ENCODE peak calls at places on chromosomes 7 and 10, in five cellular contexts. W is ascending aorta, N is upper lobe of right lung, Q is BE2C, I is aorta. G is an unnamed sample. For H3K4me1 and H3K36me3, the result is how much of the 10 kb centered on the place peaks cover.

GRCh38 chr10:33005322-33006282 is 47.6 kb upstream of the ITGB1 start:
- DNase-seq in W (peak), N (peak), Q (peak), I (peak), G (peak)

GRCh38 chr10:132696728-132697567 is 89.0 kb downstream of the NKX6-2 start:
- DNase-seq in W (peak), N (peak), Q (no peak), I (peak), G (peak)

GRCh38 chr7:17774248-17774647 is 166.0 kb downstream of the SNX13 start:
- DNase-seq in W (no peak), N (no peak), Q (no peak), I (no peak), G (no peak)

GRCh38 chr7:97179454-97180104 is 62.1 kb downstream of the SDHAF3 start:
- DNase-seq in W (no peak), N (no peak), Q (peak), I (peak), G (no peak)

GRCh38 chr7:90894122-90894521 is 298.0 kb downstream of the CDK14 start:
- DNase-seq in W (no peak), N (no peak), Q (no peak), I (no peak), G (no peak)

GRCh38 chr10:117429644-117430043 is 54.4 kb upstream of the PDZD8 start:
- DNase-seq in W (no peak), N (no peak), Q (no peak), I (no peak), G (no peak)

GRCh38 chr10:48495282-48496045 is 109.4 kb downstream of the ARHGAP22 start:
- DNase-seq in W (peak), N (no peak), Q (no peak), I (no peak), G (peak)

GRCh38 chr7:86955895-86956503 is 103.5 kb downstream of the ELAPOR2 start:
- DNase-seq in W (no peak), N (no peak), Q (no peak), I (no peak), G (no peak)

GRCh38 chr10:90960355-90960814 is 39.5 kb upstream of the ANKRD1 start:
- DNase-seq in W (peak), N (no peak), Q (peak), I (no peak), G (no peak)

GRCh38 chr7:64300641-64301405 is 12.9 kb upstream of the ZNF736 start:
- DNase-seq in W (no peak), N (no peak), Q (no peak), I (no peak), G (no peak)

GRCh38 chr7:68371985-68372384 is 1226.3 kb upstream of the AUTS2 start:
- DNase-seq in W (no peak), N (no peak), Q (no peak), I (no peak), G (no peak)

GRCh38 chr10:121684276-121684675 is 86.0 kb upstream of the FGFR2 start:
- DNase-seq in W (no peak), N (no peak), Q (no peak), I (no peak), G (no peak)

GRCh38 chr10:78617633-78618032 is 451.1 kb upstream of the ZMIZ1 start:
- DNase-seq in W (peak), N (no peak), Q (no peak), I (no peak), G (no peak)

GRCh38 chr7:159114981-159115380 is 29.7 kb downstream of the VIPR2 start:
- DNase-seq in W (peak), N (peak), Q (no peak), I (no peak), G (peak)

GRCh38 chr10:102994551-102995295 is 76.6 kb downstream of the CNNM2 start:
- DNase-seq in W (no peak), N (no peak), Q (no peak), I (no peak), G (no peak)

GRCh38 chr7:110573862-110574528 is 516.9 kb upstream of the LRRN3 start:
- DNase-seq in W (no peak), N (no peak), Q (no peak), I (no peak), G (no peak)

GRCh38 chr7:36119005-36119711 is 33.9 kb upstream of the EEPD1 start:
- DNase-seq in W (no peak), N (no peak), Q (no peak), I (no peak), G (no peak)

GRCh38 chr7:139626817-139627216 is 103.3 kb downstream of the CLEC2L start:
- DNase-seq in W (no peak), N (no peak), Q (no peak), I (no peak), G (no peak)

GRCh38 chr7:641269-641671 is 85.2 kb upstream of the DNAAF5 start:
- DNase-seq in W (no peak), N (no peak), Q (no peak), I (no peak), G (no peak)

GRCh38 chr10:97321032-97321806 is 2.1 kb downstream of the FRAT1 start:
- DNase-seq in W (peak), N (peak), Q (no peak), I (peak), G (peak)

GRCh38 chr10:34333513-34333912 is 481.6 kb downstream of the PARD3 start:
- DNase-seq in W (no peak), N (no peak), Q (no peak), I (no peak), G (no peak)

GRCh38 chr10:71812016-71812912 is 38.8 kb downstream of the PSAP start:
- DNase-seq in W (peak), N (peak), Q (peak), I (peak), G (peak)

GRCh38 chr7:9264395-9264794 is 831.0 kb downstream of the NXPH1 start:
- DNase-seq in W (no peak), N (no peak), Q (peak), I (no peak), G (no peak)

GRCh38 chr10:110300486-110300986 is 4.2 kb downstream of the SMNDC1 start:
- DNase-seq in W (no peak), N (no peak), Q (no peak), I (no peak), G (no peak)

GRCh38 chr10:131195552-131196159 is 115.9 kb downstream of the TCERG1L start:
- DNase-seq in W (peak), N (peak), Q (no peak), I (no peak), G (no peak)

GRCh38 chr7:47452295-47452694 is 129.6 kb downstream of the TNS3 start:
- DNase-seq in W (no peak), N (no peak), Q (no peak), I (no peak), G (no peak)
- H3K4me1 ChIP-seq in W (under half), N (under half), Q (under half), I (under half), G (under half)

DNA sequence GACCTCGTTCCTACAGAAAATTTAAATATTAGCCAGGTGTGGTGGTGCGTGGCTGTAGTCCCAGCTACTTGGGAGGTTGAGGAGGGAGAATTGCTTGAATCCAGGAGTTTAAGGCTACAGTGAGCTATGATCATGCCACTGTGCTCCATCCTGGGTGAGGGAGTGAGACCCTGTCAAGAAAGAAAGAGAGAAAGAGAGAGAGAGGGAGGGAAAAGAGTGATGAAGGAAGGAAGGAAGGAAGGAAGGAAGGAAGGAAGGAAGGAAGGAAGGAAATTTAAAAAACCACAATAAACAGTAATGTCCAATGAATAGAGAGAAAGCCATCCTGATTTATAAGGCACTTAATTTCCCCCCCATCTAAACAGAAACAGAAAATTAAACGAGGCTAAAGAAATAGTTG is 9.4 kb downstream of the MYPN start:
- DNase-seq in W (no peak), N (no peak), Q (no peak), I (no peak), G (no peak)
- H3K36me3 ChIP-seq in W (under half), N (under half), Q (under half), I (under half), G (under half)

GRCh38 chr7:105269397-105269796 is 119.3 kb downstream of the SRPK2 start:
- DNase-seq in W (no peak), N (no peak), Q (no peak), I (no peak), G (no peak)
- H3K4me1 ChIP-seq in W (under half), N (under half), Q (under half), I (under half), G (under half)

DNA sequence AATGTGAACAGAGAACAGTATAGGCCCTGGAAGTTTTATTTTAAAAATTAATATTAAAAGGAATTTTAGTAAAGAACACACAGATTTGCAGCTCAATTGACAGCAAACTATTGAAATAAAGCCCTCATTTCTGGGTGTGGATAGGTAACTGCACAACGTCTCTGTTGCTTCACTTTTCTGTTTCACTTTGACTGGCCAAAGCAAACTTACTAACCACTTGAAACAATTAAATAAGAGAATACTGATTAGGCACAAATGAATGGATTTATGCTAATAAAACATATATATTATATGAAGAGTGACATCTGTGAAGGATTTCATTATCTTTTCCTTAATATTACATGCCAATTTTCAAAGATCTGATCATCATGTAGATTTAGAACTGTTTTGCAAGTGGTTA is 11.9 kb downstream of the ZNF804B start:
- DNase-seq in W (no peak), N (no peak), Q (no peak), I (no peak), G (no peak)
- H3K36me3 ChIP-seq in W (under half), N (under half), Q (under half), I (under half), G (under half)

GRCh38 chr7:1945558-1945957 is 275.5 kb downstream of the ELFN1 start:
- DNase-seq in W (no peak), N (no peak), Q (peak), I (peak), G (no peak)

GRCh38 chr7:1943933-1944618 is 274.0 kb downstream of the ELFN1 start:
- DNase-seq in W (no peak), N (no peak), Q (peak), I (peak), G (no peak)

GRCh38 chr7:1943326-1943725 is 273.2 kb downstream of the ELFN1 start:
- DNase-seq in W (no peak), N (no peak), Q (peak), I (no peak), G (no peak)

GRCh38 chr7:1946025-1946424 is 275.9 kb downstream of the ELFN1 start:
- DNase-seq in W (no peak), N (no peak), Q (peak), I (peak), G (no peak)

DNA sequence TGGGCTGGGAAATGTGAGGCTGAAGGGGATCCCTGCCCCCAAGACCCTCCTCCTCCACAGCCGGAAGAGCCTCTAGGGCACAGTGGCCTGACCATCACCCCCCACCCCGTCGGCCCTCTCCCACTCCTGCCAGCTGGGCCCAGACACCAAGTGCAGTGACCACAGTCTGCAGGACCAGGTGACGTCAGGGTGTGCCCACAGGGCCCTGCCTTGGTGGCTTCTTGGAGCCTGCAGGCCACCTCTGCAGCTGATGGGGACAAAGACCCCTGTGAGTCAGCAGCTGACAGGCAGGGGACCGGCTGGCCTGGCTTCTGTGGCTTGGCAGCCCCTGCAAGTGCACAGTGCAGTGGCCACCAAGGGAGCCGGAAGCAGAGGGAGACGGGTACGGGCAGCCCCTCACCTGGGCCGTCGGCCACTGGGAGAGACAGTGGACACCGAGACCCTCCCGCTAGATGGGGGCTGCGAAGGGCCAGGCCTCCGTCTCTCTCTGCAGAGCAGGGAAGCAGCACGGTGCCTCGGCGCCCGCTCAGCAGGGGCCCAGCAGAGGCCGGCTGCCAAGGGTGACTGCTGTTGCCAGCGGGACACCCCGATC is 274.6 kb downstream of the ELFN1 start:
- DNase-seq in W (no peak), N (no peak), Q (peak), I (peak), G (no peak)
- H3K4me1 ChIP-seq in W (under half), N (under half), Q (under half), I (under half), G (under half)

DNA sequence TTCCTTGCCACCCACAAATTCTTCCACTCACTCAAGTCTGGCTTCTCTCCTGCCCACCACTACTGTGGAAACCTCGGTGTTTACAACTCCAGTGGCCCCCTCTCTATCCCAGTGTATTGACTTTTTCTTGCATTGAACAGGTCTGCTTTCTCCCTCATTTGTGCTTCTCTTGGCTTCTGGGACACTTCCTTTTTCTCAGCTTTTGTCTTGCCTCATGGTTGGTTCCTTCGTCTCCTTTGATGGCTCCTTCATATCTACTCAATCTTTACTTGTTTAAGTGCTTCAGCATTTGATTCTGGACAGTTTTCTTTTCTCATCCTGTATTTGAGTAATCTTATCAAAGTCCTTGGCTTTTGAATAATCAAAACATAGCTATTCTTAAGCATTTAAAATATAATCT is 35.9 kb upstream of the FAM3C start:
- DNase-seq in W (no peak), N (no peak), Q (no peak), I (no peak), G (no peak)
- H3K36me3 ChIP-seq in W (under half), N (under half), Q (under half), I (under half), G (under half)

GRCh38 chr10:77588886-77589285 is 48.7 kb downstream of the KCNMA1 start:
- DNase-seq in W (no peak), N (no peak), Q (no peak), I (no peak), G (no peak)
- H3K4me1 ChIP-seq in W (half or more), N (under half), Q (under half), I (under half), G (half or more)

GRCh38 chr7:99050971-99051370 is 92.9 kb downstream of the SMURF1 start:
- DNase-seq in W (no peak), N (no peak), Q (no peak), I (no peak), G (no peak)
- H3K36me3 ChIP-seq in W (half or more), N (half or more), Q (under half), I (under half), G (half or more)

DNA sequence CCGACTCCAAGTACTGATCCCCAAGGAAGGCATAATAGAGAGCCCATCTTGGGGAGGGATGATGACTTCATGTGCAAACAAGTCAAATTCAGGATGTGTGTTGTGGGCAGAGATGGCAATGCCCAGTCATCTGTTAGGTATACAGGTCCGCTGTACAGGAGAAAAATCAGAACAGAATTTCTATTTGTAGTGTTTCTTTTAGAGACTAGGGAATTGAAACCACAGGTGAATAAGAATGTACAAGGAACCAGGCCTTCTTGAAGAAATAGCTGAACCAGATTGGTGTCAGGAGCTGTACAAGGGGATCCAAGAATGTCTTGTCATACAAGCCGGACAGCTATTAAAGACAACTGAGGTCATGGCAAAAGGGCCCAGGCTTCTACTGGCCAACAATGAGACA is 147.9 kb downstream of the PFKFB3 start:
- DNase-seq in W (no peak), N (no peak), Q (no peak), I (no peak), G (no peak)
- H3K4me1 ChIP-seq in W (under half), N (under half), Q (under half), I (under half), G (under half)

DNA sequence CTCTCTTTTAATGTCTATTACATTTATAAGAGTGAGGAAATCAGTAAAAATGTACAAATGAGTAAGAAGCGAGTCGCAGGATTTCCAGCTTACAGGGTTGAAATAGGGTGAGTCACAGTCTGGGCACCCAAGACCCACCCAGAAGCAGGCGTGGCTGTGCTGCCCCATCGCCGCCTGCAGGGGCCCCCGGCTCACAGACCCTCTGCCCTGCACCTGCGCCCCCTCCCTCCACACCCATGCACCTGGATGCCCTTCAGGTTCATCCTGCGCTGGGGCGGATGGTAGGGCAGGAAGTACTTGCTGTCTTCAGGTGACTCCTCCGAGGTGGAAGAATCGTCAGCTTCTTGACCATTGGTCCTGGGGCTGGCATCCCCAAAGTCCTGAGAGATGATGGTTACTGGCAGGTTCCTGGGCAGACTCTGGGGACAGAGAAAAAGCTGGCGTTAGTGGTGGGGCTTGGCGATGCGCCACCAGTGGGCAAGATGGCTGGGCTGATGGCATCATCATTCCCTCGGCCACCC is 90.2 kb upstream of the GNA12 start:
- DNase-seq in W (no peak), N (peak), Q (no peak), I (peak), G (peak)
- H3K36me3 ChIP-seq in W (under half), N (under half), Q (under half), I (under half), G (under half)

G was measured in tibial artery.